ENCODE peak calls at places on chromosomes 12 and 14, in five cellular contexts. E is PC-3, A is HCT116, B is GM23248, D is neural progenitor cell. I is an unnamed sample. For H3K79me2, the result is how much of the 10 kb centered on the place peaks cover.

GRCh38 chr12:8687846-8688601 is 9.8 kb upstream of the RIMKLB start:
- DNase-seq in E (peak), A (peak), B (peak), D (peak), I (peak)

GRCh38 chr12:110023634-110024023 is 24.4 kb downstream of the ANKRD13A start:
- DNase-seq in E (no peak), A (no peak), B (no peak), D (no peak), I (no peak)

GRCh38 chr12:6533653-6534157 is 612 bp upstream of the GAPDH start:
- DNase-seq in E (peak), A (peak), B (peak), D (peak), I (peak)

GRCh38 chr12:111396726-111397445 is 8.8 kb upstream of the SH2B3 start:
- DNase-seq in E (peak), A (peak), B (peak), D (peak), I (peak)

GRCh38 chr12:95231190-95231589 is 13.6 kb downstream of the VEZT start:
- DNase-seq in E (peak), A (no peak), B (peak), D (no peak), I (peak)

GRCh38 chr14:99671230-99672224 is 12.6 kb upstream of the CYP46A1 start:
- DNase-seq in E (no peak), A (no peak), B (no peak), D (peak), I (no peak)

GRCh38 chr12:6925239-6925542 is 2.6 kb upstream of the ATN1 start:
- DNase-seq in E (no peak), A (no peak), B (no peak), D (peak), I (no peak)

GRCh38 chr14:104634886-104635570 is 30.5 kb upstream of the TMEM179 start:
- DNase-seq in E (no peak), A (no peak), B (no peak), D (no peak), I (no peak)

GRCh38 chr12:52434096-52434733 is at the start of gene KRT75:
- DNase-seq in E (peak), A (no peak), B (peak), D (no peak), I (peak)

GRCh38 chr12:98504368-98504617 is 11.1 kb upstream of the TMPO start:
- DNase-seq in E (no peak), A (no peak), B (no peak), D (no peak), I (no peak)

GRCh38 chr12:99619389-99620158 is 28.0 kb upstream of the GARIN6 start:
- DNase-seq in E (peak), A (peak), B (peak), D (peak), I (peak)

GRCh38 chr14:104166698-104167097 is 28.3 kb downstream of the KIF26A start:
- DNase-seq in E (no peak), A (no peak), B (no peak), D (no peak), I (no peak)

GRCh38 chr14:56153271-56153670 is 35.1 kb downstream of the PELI2 start:
- DNase-seq in E (no peak), A (no peak), B (no peak), D (no peak), I (no peak)

GRCh38 chr12:13173537-13173936 is 23.0 kb upstream of the EMP1 start:
- DNase-seq in E (peak), A (peak), B (peak), D (peak), I (peak)

GRCh38 chr12:78938341-78939084 is 73.9 kb downstream of the SYT1 start:
- DNase-seq in E (peak), A (no peak), B (no peak), D (no peak), I (no peak)

GRCh38 chr12:102364709-102365108 is 115.7 kb downstream of the IGF1 start:
- DNase-seq in E (no peak), A (no peak), B (no peak), D (no peak), I (no peak)

GRCh38 chr12:75814856-75815754 is 216.5 kb downstream of the PHLDA1 start:
- DNase-seq in E (peak), A (no peak), B (peak), D (no peak), I (peak)

GRCh38 chr12:110012137-110012536 is 12.9 kb downstream of the ANKRD13A start:
- DNase-seq in E (no peak), A (no peak), B (peak), D (no peak), I (no peak)

GRCh38 chr14:105701456-105702274 is 175.3 kb downstream of the TMEM121 start:
- DNase-seq in E (no peak), A (no peak), B (no peak), D (no peak), I (no peak)

GRCh38 chr12:25558566-25558965 is 5.5 kb upstream of the LMNTD1 start:
- DNase-seq in E (no peak), A (no peak), B (peak), D (no peak), I (peak)

GRCh38 chr12:25855716-25856115 is 102.8 kb upstream of the RASSF8 start:
- DNase-seq in E (no peak), A (no peak), B (peak), D (no peak), I (peak)

GRCh38 chr12:99767809-99768208 is 120.3 kb downstream of the GARIN6 start:
- DNase-seq in E (peak), A (peak), B (peak), D (no peak), I (peak)

GRCh38 chr14:58414845-58415244 is 12.5 kb downstream of the TIMM9 start:
- DNase-seq in E (peak), A (no peak), B (no peak), D (no peak), I (no peak)

GRCh38 chr14:24815543-24815942 is 181.6 kb upstream of the GZMB start:
- DNase-seq in E (no peak), A (no peak), B (no peak), D (no peak), I (no peak)
- H3K79me2 ChIP-seq in E (under half), A (under half), B (under half), D (under half), I (under half)

DNA sequence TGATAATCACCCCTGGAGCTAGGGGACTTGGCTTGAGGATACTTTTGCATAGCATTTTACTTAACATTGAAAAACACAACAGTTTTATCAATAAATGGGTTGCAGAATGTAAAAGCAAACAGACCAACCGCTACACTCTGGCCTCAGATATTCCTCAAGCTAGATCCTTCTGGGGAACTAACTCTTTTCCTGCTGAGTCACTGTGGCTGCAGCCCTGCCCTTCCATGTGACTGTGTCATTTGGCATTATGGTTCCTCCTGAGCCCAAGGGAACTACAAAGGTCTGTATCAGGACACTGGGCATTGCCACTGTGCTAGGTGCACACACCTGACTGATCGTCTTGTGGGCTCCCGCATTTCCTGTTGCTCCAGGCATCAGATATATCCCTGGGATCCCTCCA is 56.6 kb downstream of the TTC9 start:
- DNase-seq in E (peak), A (no peak), B (peak), D (no peak), I (peak)
- H3K4me2 ChIP-seq in E (peak), A (peak), B (peak), D (no peak), I (no peak)

GRCh38 chr12:124493809-124494750 is 73.3 kb downstream of the NCOR2 start:
- DNase-seq in E (no peak), A (no peak), B (no peak), D (no peak), I (no peak)
- H3K79me2 ChIP-seq in E (under half), A (under half), B (half or more), D (half or more), I (half or more)

DNA sequence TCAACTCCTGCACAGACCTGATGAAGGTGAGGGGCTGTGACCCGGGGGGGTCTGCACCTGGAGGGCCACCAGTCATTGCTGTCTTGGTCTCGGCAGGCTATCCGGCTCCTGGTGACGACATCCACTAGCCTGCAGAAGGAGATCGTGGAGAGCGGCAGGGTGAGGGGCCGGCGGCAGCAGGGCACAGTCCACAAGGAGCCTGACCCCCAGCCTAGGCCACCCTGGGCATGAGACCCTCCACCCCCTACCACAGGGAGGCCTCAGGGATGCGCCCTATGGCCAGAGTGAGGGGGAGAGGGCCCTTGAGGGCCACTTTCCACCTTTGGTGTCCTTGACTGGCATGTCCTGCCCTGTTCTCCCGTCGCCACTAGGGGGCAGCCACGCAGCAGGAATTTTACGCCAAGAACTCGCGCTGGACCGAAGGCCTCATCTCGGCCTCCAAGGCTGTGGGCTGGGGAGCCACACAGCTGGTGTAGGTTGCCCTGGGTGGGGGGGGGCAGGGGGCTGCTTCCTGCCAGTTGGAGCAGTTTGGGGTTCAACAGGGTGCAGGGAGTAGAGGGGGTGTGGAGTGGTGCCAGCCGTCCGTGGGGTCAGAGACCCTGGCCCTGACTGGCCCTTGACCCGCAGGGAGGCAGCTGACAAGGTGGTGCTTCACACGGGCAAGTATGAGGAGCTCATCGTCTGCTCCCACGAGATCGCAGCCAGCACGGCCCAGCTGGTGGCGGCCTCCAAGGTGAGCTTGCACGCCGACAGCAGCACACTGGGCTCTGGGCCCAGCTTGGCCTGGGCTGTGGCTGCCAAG is 25.0 kb downstream of the HIP1R start:
- DNase-seq in E (peak), A (peak), B (peak), D (peak), I (no peak)
- H3K4me2 ChIP-seq in E (no peak), A (no peak), B (no peak), D (no peak), I (no peak)

GRCh38 chr14:68655961-68656360 is 136.9 kb downstream of the ZFP36L1 start:
- DNase-seq in E (peak), A (peak), B (no peak), D (peak), I (no peak)
- H3K79me2 ChIP-seq in E (under half), A (under half), B (under half), D (under half), I (under half)

DNA sequence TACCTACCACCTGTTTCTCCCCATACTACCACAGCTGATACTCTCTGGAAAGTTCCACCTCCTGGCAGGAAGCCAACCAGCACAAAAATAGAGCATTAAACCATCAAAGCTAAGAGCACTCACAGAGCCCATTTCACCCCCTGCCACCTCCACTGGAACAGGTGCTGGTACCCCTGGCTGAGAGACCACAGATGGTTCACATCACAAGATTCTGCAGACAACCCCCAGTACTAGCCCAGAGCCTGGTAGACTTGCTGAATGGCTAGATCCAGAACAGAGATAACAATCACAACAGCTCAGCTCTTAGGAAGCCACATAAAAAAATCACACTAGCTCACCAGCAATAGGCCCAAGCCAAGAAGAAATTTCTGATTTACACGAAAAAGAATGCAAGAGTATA is 855.2 kb downstream of the FSCB start:
- DNase-seq in E (no peak), A (no peak), B (no peak), D (no peak), I (no peak)
- H3K4me2 ChIP-seq in E (no peak), A (no peak), B (no peak), D (no peak), I (no peak)

DNA sequence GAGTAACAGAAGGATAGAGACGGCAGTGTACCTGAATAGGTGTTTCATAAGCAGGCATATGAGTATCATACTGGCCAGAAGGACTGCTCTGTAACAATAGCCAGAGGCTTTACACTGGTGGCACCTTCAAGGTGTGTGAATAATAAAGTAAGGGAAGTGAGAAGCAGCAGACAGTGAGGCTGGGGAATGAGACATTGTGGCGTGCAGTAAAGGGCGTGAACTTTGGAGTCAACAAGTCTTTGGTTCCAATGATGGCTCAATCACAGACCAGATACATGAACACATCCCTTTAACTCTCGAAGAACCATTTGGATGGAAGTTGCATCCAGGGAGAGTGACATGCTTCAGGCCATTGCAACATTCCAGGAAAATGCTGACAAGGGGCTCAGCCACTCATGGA is 32.0 kb upstream of the CCND2 start:
- DNase-seq in E (no peak), A (no peak), B (no peak), D (no peak), I (no peak)
- H3K79me2 ChIP-seq in E (under half), A (under half), B (under half), D (under half), I (under half)

DNA sequence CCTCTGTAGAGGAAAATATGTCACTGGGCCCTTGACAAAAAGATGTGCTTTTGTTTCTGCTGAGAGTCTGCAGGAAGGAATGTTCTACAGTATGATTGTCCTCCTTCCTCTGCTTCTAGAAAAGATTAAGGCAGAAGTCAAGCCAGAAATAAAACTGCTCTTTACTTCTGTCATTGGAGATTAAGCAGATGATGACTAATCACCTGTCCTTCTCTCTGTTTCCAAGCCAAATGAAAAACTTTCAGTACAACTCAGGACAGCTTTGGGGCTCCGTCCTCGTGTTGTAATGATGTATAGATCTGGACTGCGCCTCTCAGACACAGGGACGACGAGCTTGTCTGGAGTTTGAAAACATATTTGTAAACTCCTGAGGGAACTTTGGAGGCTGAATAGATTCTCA is 159.3 kb downstream of the DYRK2 start:
- DNase-seq in E (peak), A (no peak), B (peak), D (no peak), I (peak)
- H3K4me2 ChIP-seq in E (no peak), A (no peak), B (peak), D (no peak), I (no peak)